ENCODE peak calls at places on chromosome 17, in eight cellular contexts. One of them, this sample, is unnamed.

GRCh38 chr17:16512011-16512410 is 20.0 kb upstream of the LRRC75A start:
- DNase-seq in GOT3: no peak
- DNase-seq in bronchial epithelial cell: no peak
- DNase-seq in GM12865: peak
- DNase-seq in mucosa of descending colon: no peak
- DNase-seq in endothelial cell of umbilical vein: no peak
- DNase-seq in NCI-H2081: peak
- DNase-seq in D721Med: no peak
- DNase-seq in this sample: no peak

GRCh38 chr17:46025510-46025909 is 26.5 kb downstream of the STH start:
- DNase-seq in GOT3: no peak
- DNase-seq in bronchial epithelial cell: no peak
- DNase-seq in GM12865: no peak
- DNase-seq in mucosa of descending colon: no peak
- DNase-seq in endothelial cell of umbilical vein: no peak
- DNase-seq in NCI-H2081: no peak
- DNase-seq in D721Med: no peak
- DNase-seq in this sample: no peak

GRCh38 chr17:37818689-37819088 is 73.8 kb upstream of the HNF1B start:
- DNase-seq in GOT3: no peak
- DNase-seq in bronchial epithelial cell: peak
- DNase-seq in GM12865: no peak
- DNase-seq in mucosa of descending colon: peak
- DNase-seq in endothelial cell of umbilical vein: no peak
- DNase-seq in NCI-H2081: peak
- DNase-seq in D721Med: no peak
- DNase-seq in this sample: peak

GRCh38 chr17:34177642-34178041 is 77.4 kb upstream of the CCL2 start:
- DNase-seq in GOT3: no peak
- DNase-seq in bronchial epithelial cell: no peak
- DNase-seq in GM12865: no peak
- DNase-seq in mucosa of descending colon: no peak
- DNase-seq in endothelial cell of umbilical vein: peak
- DNase-seq in NCI-H2081: no peak
- DNase-seq in D721Med: no peak
- DNase-seq in this sample: no peak

GRCh38 chr17:59707971-59708425 is 544 bp downstream of the VMP1 start:
- DNase-seq in GOT3: no peak
- DNase-seq in bronchial epithelial cell: no peak
- DNase-seq in GM12865: no peak
- DNase-seq in mucosa of descending colon: no peak
- DNase-seq in endothelial cell of umbilical vein: no peak
- DNase-seq in NCI-H2081: no peak
- DNase-seq in D721Med: no peak
- DNase-seq in this sample: no peak

GRCh38 chr17:34820166-34820920 is 140.9 kb downstream of the CCT6B start:
- DNase-seq in GOT3: no peak
- DNase-seq in bronchial epithelial cell: no peak
- DNase-seq in GM12865: peak
- DNase-seq in mucosa of descending colon: no peak
- DNase-seq in endothelial cell of umbilical vein: no peak
- DNase-seq in NCI-H2081: no peak
- DNase-seq in D721Med: no peak
- DNase-seq in this sample: peak

GRCh38 chr17:35729405-35729833 is 2.0 kb upstream of the RASL10B start:
- DNase-seq in GOT3: no peak
- DNase-seq in bronchial epithelial cell: no peak
- DNase-seq in GM12865: no peak
- DNase-seq in mucosa of descending colon: no peak
- DNase-seq in endothelial cell of umbilical vein: no peak
- DNase-seq in NCI-H2081: no peak
- DNase-seq in D721Med: no peak
- DNase-seq in this sample: no peak

GRCh38 chr17:39757176-39757662 is 19.5 kb downstream of the GRB7 start:
- DNase-seq in GOT3: no peak
- DNase-seq in bronchial epithelial cell: no peak
- DNase-seq in GM12865: peak
- DNase-seq in mucosa of descending colon: no peak
- DNase-seq in endothelial cell of umbilical vein: no peak
- DNase-seq in NCI-H2081: no peak
- DNase-seq in D721Med: no peak
- DNase-seq in this sample: no peak

GRCh38 chr17:74532115-74532514 is 840 bp upstream of the CD300LB start:
- DNase-seq in GOT3: no peak
- DNase-seq in bronchial epithelial cell: no peak
- DNase-seq in GM12865: peak
- DNase-seq in mucosa of descending colon: no peak
- DNase-seq in endothelial cell of umbilical vein: no peak
- DNase-seq in NCI-H2081: no peak
- DNase-seq in D721Med: no peak
- DNase-seq in this sample: peak

GRCh38 chr17:34788696-34789095 is 172.6 kb downstream of the CCT6B start:
- DNase-seq in GOT3: no peak
- DNase-seq in bronchial epithelial cell: no peak
- DNase-seq in GM12865: no peak
- DNase-seq in mucosa of descending colon: no peak
- DNase-seq in endothelial cell of umbilical vein: no peak
- DNase-seq in NCI-H2081: no peak
- DNase-seq in D721Med: no peak
- DNase-seq in this sample: no peak

GRCh38 chr17:7323731-7324437 is 5.3 kb downstream of the NEURL4 start:
- DNase-seq in GOT3: no peak
- DNase-seq in bronchial epithelial cell: peak
- DNase-seq in GM12865: peak
- DNase-seq in mucosa of descending colon: peak
- DNase-seq in endothelial cell of umbilical vein: peak
- DNase-seq in NCI-H2081: no peak
- DNase-seq in D721Med: peak
- DNase-seq in this sample: no peak

GRCh38 chr17:40218740-40219072 is 398 bp upstream of the WIPF2 start:
- DNase-seq in GOT3: no peak
- DNase-seq in bronchial epithelial cell: peak
- DNase-seq in GM12865: peak
- DNase-seq in mucosa of descending colon: peak
- DNase-seq in endothelial cell of umbilical vein: no peak
- DNase-seq in NCI-H2081: peak
- DNase-seq in D721Med: no peak
- DNase-seq in this sample: peak

GRCh38 chr17:20266806-20267458 is 200.4 kb downstream of the LGALS9B start:
- DNase-seq in GOT3: no peak
- DNase-seq in bronchial epithelial cell: peak
- DNase-seq in GM12865: no peak
- DNase-seq in mucosa of descending colon: no peak
- DNase-seq in endothelial cell of umbilical vein: no peak
- DNase-seq in NCI-H2081: peak
- DNase-seq in D721Med: no peak
- DNase-seq in this sample: no peak

GRCh38 chr17:50095626-50096037 is 481 bp downstream of the PDK2 start:
- DNase-seq in GOT3: no peak
- DNase-seq in bronchial epithelial cell: no peak
- DNase-seq in GM12865: no peak
- DNase-seq in mucosa of descending colon: peak
- DNase-seq in endothelial cell of umbilical vein: no peak
- DNase-seq in NCI-H2081: no peak
- DNase-seq in D721Med: no peak
- DNase-seq in this sample: no peak

GRCh38 chr17:5506307-5506706 is 19.9 kb downstream of the MIS12 start:
- DNase-seq in GOT3: no peak
- DNase-seq in bronchial epithelial cell: no peak
- DNase-seq in GM12865: no peak
- DNase-seq in mucosa of descending colon: no peak
- DNase-seq in endothelial cell of umbilical vein: no peak
- DNase-seq in NCI-H2081: no peak
- DNase-seq in D721Med: no peak
- DNase-seq in this sample: no peak

GRCh38 chr17:76472726-76473125 is 5.3 kb downstream of the AANAT start:
- DNase-seq in GOT3: no peak
- DNase-seq in bronchial epithelial cell: no peak
- DNase-seq in GM12865: no peak
- DNase-seq in mucosa of descending colon: no peak
- DNase-seq in endothelial cell of umbilical vein: no peak
- DNase-seq in NCI-H2081: no peak
- DNase-seq in D721Med: no peak
- DNase-seq in this sample: no peak

GRCh38 chr17:38898812-38899348 is 26.5 kb upstream of the LASP1NB start:
- DNase-seq in GOT3: no peak
- DNase-seq in bronchial epithelial cell: no peak
- DNase-seq in GM12865: peak
- DNase-seq in mucosa of descending colon: peak
- DNase-seq in endothelial cell of umbilical vein: peak
- DNase-seq in NCI-H2081: no peak
- DNase-seq in D721Med: no peak
- DNase-seq in this sample: peak